ENCODE peak calls at places on chromosomes 12 and 14, in six cellular contexts. Q is activated naive CD4-positive, alpha-beta T cell; E is GM13976; O is MCF 10A; U is stimulated activated CD4-positive, alpha-beta T cell treated with anti-CD3 and anti-CD28 coated beads, Interleukin-1b, Interleukin-23, amount 100 ng/mL, for 1 hour; J is natural killer cell. D is an unnamed sample.

GRCh38 chr12:53048033-53048779 is 1.7 kb upstream of the TNS2 start:
- DNase-seq in Q (no peak), E (no peak), O (peak; percentile 58), U (no peak), J (no peak), D (peak; percentile 49)

GRCh38 chr14:89349196-89350008 is 67.6 kb downstream of the FOXN3 start:
- DNase-seq in Q (no peak), E (no peak), O (no peak), U (no peak), J (no peak), D (peak; percentile 100)

GRCh38 chr12:52798671-52799497 is 3.0 kb upstream of the KRT3 start:
- DNase-seq in Q (no peak), E (no peak), O (peak; percentile 61), U (no peak), J (no peak), D (no peak)

GRCh38 chr14:69270795-69271708 is 11.1 kb downstream of the GALNT16 start:
- DNase-seq in Q (no peak), E (no peak), O (no peak), U (no peak), J (no peak), D (no peak)

GRCh38 chr12:3204143-3204542 is 127.0 kb downstream of the TSPAN9 start:
- DNase-seq in Q (no peak), E (no peak), O (no peak), U (no peak), J (no peak), D (no peak)

GRCh38 chr14:99286761-99287160 is 14.8 kb upstream of the BCL11B start:
- DNase-seq in Q (no peak), E (peak; percentile 60), O (no peak), U (no peak), J (no peak), D (no peak)

GRCh38 chr12:128973883-128974681 is 120.8 kb downstream of the GLT1D1 start:
- DNase-seq in Q (no peak), E (no peak), O (no peak), U (no peak), J (no peak), D (no peak)

GRCh38 chr14:102532204-102532658 is 22.7 kb upstream of the ANKRD9 start:
- DNase-seq in Q (no peak), E (no peak), O (peak; percentile 87), U (no peak), J (no peak), D (no peak)

GRCh38 chr12:40993158-40993557 is 195.0 kb upstream of the PDZRN4 start:
- DNase-seq in Q (no peak), E (no peak), O (no peak), U (no peak), J (no peak), D (no peak)

GRCh38 chr12:67452119-67452805 is 183.1 kb downstream of the CAND1 start:
- DNase-seq in Q (no peak), E (peak; percentile 22), O (no peak), U (no peak), J (no peak), D (no peak)

GRCh38 chr14:53881161-53881846 is 75.3 kb downstream of the BMP4 start:
- DNase-seq in Q (no peak), E (peak; percentile 3), O (no peak), U (no peak), J (no peak), D (no peak)

GRCh38 chr14:89386214-89386886 is 30.7 kb downstream of the FOXN3 start:
- DNase-seq in Q (no peak), E (no peak), O (no peak), U (no peak), J (no peak), D (no peak)

GRCh38 chr12:95940514-95940913 is 1.9 kb downstream of the CCDC38 start:
- DNase-seq in Q (no peak), E (no peak), O (no peak), U (no peak), J (no peak), D (no peak)

GRCh38 chr12:26298785-26299621 is 103.6 kb downstream of the SSPN start:
- DNase-seq in Q (no peak), E (peak; percentile 77), O (peak; percentile 82), U (no peak), J (no peak), D (no peak)

GRCh38 chr12:52206309-52207040 is 14.7 kb upstream of the KRT80 start:
- DNase-seq in Q (no peak), E (no peak), O (no peak), U (no peak), J (no peak), D (no peak)

GRCh38 chr12:40827923-40828592 is 135.8 kb downstream of the CNTN1 start:
- DNase-seq in Q (no peak), E (no peak), O (no peak), U (no peak), J (no peak), D (peak; percentile 78)

GRCh38 chr12:32024884-32025599 is 65.8 kb downstream of the RESF1 start:
- DNase-seq in Q (no peak), E (no peak), O (no peak), U (no peak), J (no peak), D (no peak)

GRCh38 chr14:56092761-56093160 is 25.4 kb upstream of the PELI2 start:
- DNase-seq in Q (no peak), E (no peak), O (peak; percentile 47), U (no peak), J (no peak), D (no peak)

GRCh38 chr14:61503167-61503801 is 181.9 kb downstream of the PRKCH start:
- DNase-seq in Q (no peak), E (no peak), O (peak; percentile 80), U (peak; percentile 29), J (peak; percentile 54), D (no peak)

GRCh38 chr12:34396861-34397590 is 374.7 kb downstream of the ALG10 start:
- DNase-seq in Q (no peak), E (peak; percentile 4), O (no peak), U (no peak), J (peak; percentile 10), D (no peak)

GRCh38 chr12:65817866-65818265 is 6.4 kb upstream of the HMGA2 start:
- DNase-seq in Q (no peak), E (no peak), O (no peak), U (no peak), J (no peak), D (no peak)

GRCh38 chr12:52285172-52285745 is 6.1 kb downstream of the KRT81 start:
- DNase-seq in Q (no peak), E (no peak), O (peak; percentile 69), U (no peak), J (no peak), D (no peak)

GRCh38 chr14:93132472-93133065 is 16.8 kb upstream of the ITPK1 start:
- DNase-seq in Q (no peak), E (peak; percentile 57), O (peak; percentile 54), U (no peak), J (no peak), D (no peak)

D was measured in cerebellar nuclear complex.